ENCODE peak calls at places on chromosomes 6 and 20, in ten cellular contexts. I, R, G, W, L, N, H, U, D and E are unnamed samples.

GRCh38 chr6:116764961-116765841 is at the start of gene FAM162B:
- DNase-seq in I (no peak), R (no peak), G (no peak), W (peak; percentile 87), L (no peak), N (peak; percentile 77), H (peak; percentile 40), U (peak; percentile 81), D (peak; percentile 8), E (no peak)

GRCh38 chr6:150638286-150638685 is 38.6 kb downstream of the PLEKHG1 start:
- DNase-seq in I (no peak), R (no peak), G (no peak), W (no peak), L (no peak), N (no peak), H (no peak), U (no peak), D (no peak), E (no peak)

GRCh38 chr6:97668716-97669115 is 385.7 kb upstream of the MMS22L start:
- DNase-seq in I (no peak), R (no peak), G (no peak), W (no peak), L (peak; percentile 45), N (peak; percentile 9), H (peak; percentile 47), U (no peak), D (no peak), E (no peak)

GRCh38 chr20:18666803-18667460 is 79.1 kb downstream of the DTD1 start:
- DNase-seq in I (no peak), R (no peak), G (no peak), W (no peak), L (no peak), N (no peak), H (no peak), U (no peak), D (no peak), E (no peak)

GRCh38 chr6:137851669-137852068 is 15.4 kb upstream of the TNFAIP3 start:
- DNase-seq in I (no peak), R (no peak), G (no peak), W (no peak), L (no peak), N (no peak), H (no peak), U (no peak), D (no peak), E (peak; percentile 78)

GRCh38 chr20:23156842-23157423 is 70.8 kb upstream of the CD93 start:
- DNase-seq in I (no peak), R (no peak), G (no peak), W (no peak), L (no peak), N (no peak), H (no peak), U (no peak), D (no peak), E (no peak)

GRCh38 chr6:13813621-13814175 is 659 bp downstream of the MCUR1 start:
- DNase-seq in I (peak; percentile 37), R (peak; percentile 67), G (peak; percentile 45), W (peak; percentile 91), L (no peak), N (peak; percentile 72), H (peak; percentile 78), U (peak; percentile 61), D (peak; percentile 77), E (no peak)

GRCh38 chr6:37981626-37982025 is 162.1 kb downstream of the ZFAND3 start:
- DNase-seq in I (no peak), R (no peak), G (no peak), W (no peak), L (no peak), N (no peak), H (no peak), U (no peak), D (no peak), E (no peak)

GRCh38 chr6:127515794-127516675 is 3.1 kb downstream of the MTCL3 start:
- DNase-seq in I (peak; percentile 12), R (no peak), G (peak; percentile 33), W (peak; percentile 86), L (peak; percentile 91), N (peak; percentile 65), H (peak; percentile 76), U (peak; percentile 66), D (peak; percentile 54), E (no peak)

GRCh38 chr6:46042355-46042999 is 26.8 kb upstream of the CLIC5 start:
- DNase-seq in I (peak; percentile 58), R (no peak), G (peak; percentile 58), W (no peak), L (no peak), N (peak; percentile 23), H (peak; percentile 21), U (peak; percentile 15), D (peak; percentile 30), E (no peak)

GRCh38 chr20:50115041-50115512 is 2.1 kb upstream of the UBE2V1 start:
- DNase-seq in I (no peak), R (no peak), G (no peak), W (no peak), L (no peak), N (no peak), H (no peak), U (no peak), D (no peak), E (no peak)

GRCh38 chr20:50118203-50118602 is 5.3 kb upstream of the UBE2V1 start:
- DNase-seq in I (no peak), R (no peak), G (no peak), W (no peak), L (no peak), N (no peak), H (no peak), U (no peak), D (no peak), E (no peak)

GRCh38 chr20:50113420-50114224 is 672 bp upstream of the UBE2V1 start:
- DNase-seq in I (no peak), R (no peak), G (no peak), W (no peak), L (no peak), N (no peak), H (no peak), U (no peak), D (no peak), E (no peak)

GRCh38 chr20:50115591-50116367 is 2.8 kb upstream of the UBE2V1 start:
- DNase-seq in I (peak; percentile 90), R (peak; percentile 98), G (peak; percentile 91), W (peak; percentile 99), L (peak; percentile 98), N (peak; percentile 98), H (peak; percentile 89), U (peak; percentile 97), D (peak; percentile 98), E (peak; percentile 81)

GRCh38 chr20:50116368-50116999 is 3.5 kb upstream of the UBE2V1 start:
- DNase-seq in I (no peak), R (no peak), G (no peak), W (peak; percentile 59), L (no peak), N (no peak), H (no peak), U (no peak), D (no peak), E (no peak)
- H3K27ac ChIP-seq in I (peak overlapping the region; percentile 55), R (peak overlapping the region; percentile 76), G (no peak overlapping the region), W (no peak overlapping the region), L (peak overlapping the region; percentile 73), N (peak overlapping the region; percentile 86), H (no peak overlapping the region), U (peak overlapping the region; percentile 99), D (peak overlapping the region; percentile 99), E (peak overlapping the region; percentile 36)

DNA sequence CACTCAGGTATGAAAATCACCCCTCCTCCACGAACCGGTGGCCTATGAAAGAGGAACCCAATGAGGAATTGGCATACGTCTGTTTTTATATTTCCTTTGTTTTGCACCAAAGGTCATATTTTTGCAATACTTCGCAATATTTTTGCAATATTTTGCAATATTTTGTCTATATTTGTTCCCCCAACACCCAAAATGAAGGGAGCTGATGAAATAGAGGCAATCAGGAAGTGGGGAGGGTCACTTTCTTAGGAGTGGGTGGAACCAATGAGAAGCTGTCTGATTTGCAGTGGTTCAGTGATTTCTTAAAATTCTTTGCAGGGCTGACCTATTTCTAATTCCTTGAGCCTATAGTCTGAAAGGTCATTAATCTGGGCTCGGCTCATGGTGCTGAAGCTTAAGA is 296.7 kb upstream of the TSHZ2 start:
- DNase-seq in I (no peak), R (no peak), G (no peak), W (no peak), L (no peak), N (no peak), H (no peak), U (no peak), D (no peak), E (no peak)
- H3K27ac ChIP-seq in I (no peak overlapping the region), R (no peak overlapping the region), G (no peak overlapping the region), W (no peak overlapping the region), L (no peak overlapping the region), N (no peak overlapping the region), H (no peak overlapping the region), U (no peak overlapping the region), D (no peak overlapping the region), E (no peak overlapping the region)

GRCh38 chr20:59622496-59622895 is 18.2 kb downstream of the PHACTR3 start:
- DNase-seq in I (no peak), R (no peak), G (no peak), W (no peak), L (no peak), N (no peak), H (no peak), U (no peak), D (no peak), E (no peak)

GRCh38 chr20:59623133-59623532 is 18.8 kb downstream of the PHACTR3 start:
- DNase-seq in I (no peak), R (no peak), G (no peak), W (no peak), L (no peak), N (no peak), H (no peak), U (no peak), D (no peak), E (no peak)

GRCh38 chr20:59625214-59625922 is 21.0 kb downstream of the PHACTR3 start:
- DNase-seq in I (no peak), R (no peak), G (no peak), W (no peak), L (no peak), N (no peak), H (no peak), U (no peak), D (no peak), E (no peak)

GRCh38 chr20:59624401-59624800 is 20.1 kb downstream of the PHACTR3 start:
- DNase-seq in I (no peak), R (no peak), G (no peak), W (no peak), L (no peak), N (no peak), H (no peak), U (no peak), D (no peak), E (no peak)

GRCh38 chr20:59623583-59623982 is 19.2 kb downstream of the PHACTR3 start:
- DNase-seq in I (no peak), R (no peak), G (no peak), W (no peak), L (peak; percentile 52), N (no peak), H (no peak), U (no peak), D (no peak), E (no peak)
- H3K27ac ChIP-seq in I (no peak overlapping the region), R (no peak overlapping the region), G (no peak overlapping the region), W (no peak overlapping the region), L (no peak overlapping the region), N (no peak overlapping the region), H (no peak overlapping the region), U (no peak overlapping the region), D (no peak overlapping the region), E (no peak overlapping the region)

DNA sequence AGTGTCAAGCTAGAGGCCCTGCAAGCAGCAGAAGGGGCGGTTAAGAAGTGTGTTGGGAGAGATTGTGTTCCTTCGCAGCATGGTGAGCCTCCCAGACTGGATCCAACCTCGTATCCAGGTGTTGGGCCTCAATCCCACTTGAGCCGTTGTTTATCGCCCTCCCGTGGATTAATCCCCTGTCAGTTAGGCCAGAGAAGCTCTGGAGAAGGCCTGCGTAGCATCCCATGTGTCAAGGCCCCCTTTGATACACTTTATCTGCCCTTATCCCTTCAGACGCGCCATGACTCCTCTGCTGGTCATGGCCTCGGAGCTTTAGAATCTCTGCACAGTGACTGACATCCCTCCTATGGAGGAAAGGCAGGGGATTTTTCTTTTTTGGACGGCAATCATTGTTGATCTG is 181.0 kb downstream of the ZFP64 start:
- DNase-seq in I (no peak), R (no peak), G (no peak), W (no peak), L (no peak), N (no peak), H (no peak), U (no peak), D (no peak), E (no peak)
- H3K27ac ChIP-seq in I (no peak overlapping the region), R (no peak overlapping the region), G (no peak overlapping the region), W (no peak overlapping the region), L (no peak overlapping the region), N (no peak overlapping the region), H (no peak overlapping the region), U (no peak overlapping the region), D (no peak overlapping the region), E (no peak overlapping the region)